ENCODE peak calls at places on chromosomes 6 and 20, in four cellular contexts. Z, Y, I and E are unnamed samples.

GRCh38 chr6:106064103-106064502 is 22.0 kb upstream of the PRDM1 start:
- DNase-seq in Z (no peak), Y (no peak), I (no peak), E (no peak)

GRCh38 chr20:62921119-62921687 is 5.1 kb downstream of the DIDO1 start:
- DNase-seq in Z (no peak), Y (no peak), I (peak; percentile 63), E (peak; percentile 89)

GRCh38 chr6:72182337-72183246 is 296.2 kb downstream of the RIMS1 start:
- DNase-seq in Z (no peak), Y (peak; percentile 54), I (peak; percentile 4), E (peak; percentile 8)

GRCh38 chr20:23441850-23442313 is 2.4 kb downstream of the CSTL1 start:
- DNase-seq in Z (peak; percentile 61), Y (peak; percentile 58), I (peak; percentile 86), E (peak; percentile 82)

GRCh38 chr20:24100370-24101011 is 111.9 kb upstream of the GGTLC1 start:
- DNase-seq in I (peak; percentile 52), Y (peak; percentile 54), Z (peak; percentile 5), E (peak; percentile 77)

GRCh38 chr6:153123801-153124200 is 7.3 kb downstream of the RGS17 start:
- DNase-seq in I (no peak), Y (no peak), Z (no peak), E (no peak)

GRCh38 chr20:10076126-10077080 is 41.6 kb downstream of the ANKEF1 start:
- DNase-seq in Z (no peak), Y (no peak), I (peak; percentile 54), E (no peak)

GRCh38 chr6:80457044-80457933 is 350.8 kb downstream of the BCKDHB start:
- DNase-seq in I (peak; percentile 99), Y (peak; percentile 71), Z (peak; percentile 94), E (no peak)

GRCh38 chr6:145602927-145603326 is 132.4 kb downstream of the EPM2A start:
- DNase-seq in Z (no peak), I (no peak), Y (no peak), E (no peak)

GRCh38 chr20:59016795-59017492 is 2.3 kb upstream of the TUBB1 start:
- DNase-seq in Z (no peak), I (no peak), Y (peak; percentile 18), E (peak; percentile 49)

GRCh38 chr20:58959652-58960051 is 21.4 kb upstream of the NELFCD start:
- DNase-seq in Y (no peak), Z (no peak), I (no peak), E (no peak)

GRCh38 chr6:127200114-127200513 is 66.5 kb upstream of the RNF146 start:
- DNase-seq in Z (no peak), Y (no peak), I (no peak), E (no peak)

GRCh38 chr6:139250296-139251274 is 41.2 kb downstream of the TXLNB start:
- DNase-seq in I (peak; percentile 62), Z (peak; percentile 21), Y (no peak), E (peak; percentile 69)

GRCh38 chr20:33541074-33541473 is 51.2 kb downstream of the CBFA2T2 start:
- DNase-seq in I (no peak), Y (no peak), Z (no peak), E (no peak)

GRCh38 chr6:93304514-93304913 is 114.8 kb downstream of the EPHA7 start:
- DNase-seq in Z (no peak), I (no peak), Y (no peak), E (no peak)

GRCh38 chr6:2865270-2866182 is 23.9 kb upstream of the SERPINB1 start:
- DNase-seq in I (peak; percentile 73), Z (no peak), Y (no peak), E (no peak)

GRCh38 chr20:46708172-46708860 is 1.1 kb upstream of the SLC2A10 start:
- DNase-seq in Z (no peak), Y (no peak), I (no peak), E (peak; percentile 28)

GRCh38 chr6:108805611-108806181 is 42.5 kb upstream of the ARMC2 start:
- DNase-seq in Y (no peak), Z (no peak), I (no peak), E (no peak)

GRCh38 chr20:49813305-49813974 is 812 bp downstream of the SLC9A8 start:
- DNase-seq in I (no peak), Z (no peak), Y (no peak), E (no peak)

GRCh38 chr6:31663961-31664789 is 622 bp downstream of the GPANK1 start:
- DNase-seq in Z (peak; percentile 61), Y (no peak), I (peak; percentile 86), E (no peak)

GRCh38 chr6:82641677-82642076 is 278.1 kb downstream of the TPBG start:
- DNase-seq in Y (no peak), I (no peak), Z (no peak), E (no peak)
- TF ChIP-seq CTCF in Y (no peak), I (no peak), Z (no peak), E (no peak)

GRCh38 chr20:44253528-44253927 is 6.4 kb downstream of the GDAP1L1 start:
- DNase-seq in Z (no peak), Y (no peak), I (no peak), E (no peak)
- TF ChIP-seq CTCF in Z (peak; percentile 7), Y (no peak), I (peak; percentile 20), E (no peak)

GRCh38 chr6:16711551-16712249 is 49.6 kb downstream of the ATXN1 start:
- DNase-seq in I (peak; percentile 38), Y (no peak), Z (no peak), E (peak; percentile 58)
- TF ChIP-seq CTCF in I (no peak), Y (no peak), Z (no peak), E (no peak)

GRCh38 chr6:26657268-26657667 is 2.3 kb downstream of the ZNF322 start:
- DNase-seq in Z (no peak), Y (no peak), I (no peak), E (no peak)

GRCh38 chr6:26659042-26659359 is 545 bp downstream of the ZNF322 start:
- DNase-seq in Y (no peak), I (no peak), Z (no peak), E (no peak)

GRCh38 chr6:26660096-26660425 is 515 bp upstream of the ZNF322 start:
- DNase-seq in Z (no peak), Y (no peak), I (peak; percentile 25), E (peak; percentile 21)
- TF ChIP-seq CTCF in Z (no peak), Y (no peak), I (peak; percentile 21), E (peak; percentile 25)

GRCh38 chr20:18718129-18718528 is 95.5 kb upstream of the SCP2D1 start:
- DNase-seq in Y (no peak), I (no peak), Z (no peak), E (no peak)
- TF ChIP-seq CTCF in Y (no peak), I (no peak), Z (peak; percentile 14), E (no peak)

GRCh38 chr6:146634022-146634421 is 35.2 kb downstream of the ADGB start:
- DNase-seq in Z (no peak), I (no peak), Y (no peak), E (no peak)

GRCh38 chr6:146628350-146628749 is 29.6 kb downstream of the ADGB start:
- DNase-seq in Y (no peak), I (no peak), Z (no peak), E (no peak)
- TF ChIP-seq CTCF in Y (no peak), I (no peak), Z (no peak), E (no peak)

GRCh38 chr6:12801141-12801540 is 84.6 kb downstream of the PHACTR1 start:
- DNase-seq in Z (no peak), I (no peak), Y (no peak), E (no peak)

GRCh38 chr6:12806811-12807210 is 90.2 kb downstream of the PHACTR1 start:
- DNase-seq in I (no peak), Z (no peak), Y (no peak), E (no peak)

GRCh38 chr6:12804967-12805645 is 88.5 kb downstream of the PHACTR1 start:
- DNase-seq in I (no peak), Y (no peak), Z (no peak), E (no peak)

GRCh38 chr6:12802440-12802839 is 85.9 kb downstream of the PHACTR1 start:
- DNase-seq in I (no peak), Y (no peak), Z (no peak), E (no peak)

GRCh38 chr6:12803486-12803885 is 86.9 kb downstream of the PHACTR1 start:
- DNase-seq in Y (no peak), Z (no peak), I (no peak), E (no peak)
- TF ChIP-seq CTCF in Y (no peak), Z (no peak), I (no peak), E (no peak)

GRCh38 chr20:43442310-43442880 is 15.3 kb upstream of the SRSF6 start:
- DNase-seq in I (peak; percentile 31), Z (no peak), Y (no peak), E (no peak)
- TF ChIP-seq CTCF in I (peak; percentile 29), Z (peak; percentile 12), Y (no peak), E (no peak)

DNA sequence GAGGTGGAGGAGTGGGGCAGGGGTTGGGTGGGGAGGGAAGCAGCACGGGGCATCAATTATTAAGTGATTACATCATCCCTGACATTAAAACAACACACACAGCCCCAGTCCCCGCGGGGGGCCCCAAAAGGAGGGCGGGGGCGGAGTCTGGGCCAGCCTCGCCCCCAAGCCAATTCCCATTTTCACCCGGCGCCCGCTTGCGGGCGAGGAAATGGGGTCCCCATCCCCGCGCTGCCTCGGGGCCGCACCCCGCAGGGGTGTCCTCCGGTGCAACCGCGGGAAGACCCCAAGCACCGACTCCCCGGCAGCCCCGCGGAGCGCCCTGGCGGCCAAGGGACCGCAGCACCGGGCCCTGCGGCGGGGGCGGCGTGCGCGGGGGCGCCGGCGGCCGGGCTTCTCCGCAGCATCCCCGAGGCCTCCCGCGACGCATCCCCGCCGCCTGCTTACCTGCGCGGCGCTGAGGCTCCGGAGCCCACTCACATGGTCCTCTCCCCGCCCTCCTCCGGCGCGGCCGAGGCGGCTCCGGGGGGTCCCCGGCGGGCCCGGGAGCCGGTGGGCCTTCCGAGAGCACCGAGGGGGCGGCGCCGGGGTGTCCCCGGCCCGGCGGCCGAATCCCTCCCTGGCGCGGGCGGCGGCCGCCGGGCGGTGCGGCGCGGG is 603 bp downstream of the FYN start:
- DNase-seq in I (peak; percentile 42), Y (no peak), Z (no peak), E (peak; percentile 81)
- TF ChIP-seq CTCF in I (no peak), Y (no peak), Z (no peak), E (no peak)